ENCODE peak calls at places on chromosome 13, in eight cellular contexts. W, L, G, J, S, C, Q and U are unnamed samples.

GRCh38 chr13:34152996-34153395 is 335.0 kb downstream of the RFC3 start:
- DNase-seq in C (no peak), W (no peak), G (no peak), J (no peak), S (no peak), Q (no peak), L (no peak), U (no peak)

GRCh38 chr13:99384468-99384867 is 77.3 kb upstream of the GPR183 start:
- DNase-seq in Q (no peak), C (no peak), L (no peak), G (peak; percentile 69), W (no peak), J (no peak), S (no peak), U (no peak)

GRCh38 chr13:20991741-20992520 is 69.5 kb downstream of the LATS2 start:
- DNase-seq in Q (no peak), W (no peak), C (no peak), L (no peak), J (no peak), S (no peak), G (no peak), U (no peak)

GRCh38 chr13:73421310-73421912 is 362.6 kb downstream of the KLF5 start:
- DNase-seq in C (peak; percentile 93), Q (no peak), L (peak; percentile 50), W (no peak), S (no peak), G (no peak), J (no peak), U (no peak)

GRCh38 chr13:98664924-98665637 is 87.4 kb downstream of the SLC15A1 start:
- DNase-seq in W (no peak), S (no peak), Q (no peak), G (no peak), C (peak; percentile 5), L (no peak), J (no peak), U (no peak)

GRCh38 chr13:77386046-77386445 is 59.2 kb upstream of the MYCBP2 start:
- DNase-seq in Q (no peak), J (no peak), C (peak; percentile 65), G (no peak), L (peak; percentile 11), W (no peak), S (no peak), U (no peak)

GRCh38 chr13:23618341-23618740 is 48.1 kb downstream of the TNFRSF19 start:
- DNase-seq in J (no peak), L (peak; percentile 92), C (peak; percentile 99), S (no peak), Q (no peak), W (no peak), G (no peak), U (no peak)

GRCh38 chr13:41854758-41855157 is 106.2 kb downstream of the VWA8 start:
- DNase-seq in Q (no peak), W (no peak), G (no peak), J (no peak), L (peak; percentile 36), S (no peak), C (no peak), U (no peak)

GRCh38 chr13:32881792-32882175 is 134.4 kb upstream of the KL start:
- DNase-seq in C (no peak), L (no peak), S (no peak), G (no peak), J (no peak), Q (no peak), W (no peak), U (no peak)

GRCh38 chr13:24301434-24301833 is 7.9 kb upstream of the C1QTNF9 start:
- DNase-seq in Q (no peak), G (no peak), L (no peak), C (no peak), J (no peak), S (no peak), W (no peak), U (no peak)

GRCh38 chr13:102569488-102569887 is 27.3 kb upstream of the TPP2 start:
- DNase-seq in S (no peak), L (peak; percentile 63), W (no peak), G (no peak), Q (no peak), C (peak; percentile 59), J (no peak), U (no peak)

GRCh38 chr13:91144054-91144453 is 203.4 kb upstream of the MIR17HG start:
- DNase-seq in G (no peak), S (no peak), C (no peak), J (no peak), Q (no peak), W (no peak), L (no peak), U (no peak)

GRCh38 chr13:99523838-99524237 is 22.6 kb downstream of the TM9SF2 start:
- DNase-seq in S (no peak), J (no peak), C (no peak), G (no peak), Q (no peak), W (no peak), L (no peak), U (no peak)

GRCh38 chr13:33289966-33290365 is 4.4 kb upstream of the STARD13 start:
- DNase-seq in G (no peak), L (peak; percentile 57), S (no peak), W (no peak), J (no peak), Q (no peak), C (no peak), U (no peak)

GRCh38 chr13:107138987-107139386 is 571.0 kb upstream of the ARGLU1 start:
- DNase-seq in C (no peak), S (no peak), J (no peak), Q (no peak), W (no peak), G (no peak), L (no peak), U (no peak)

GRCh38 chr13:79359064-79359463 is 47.0 kb downstream of the RBM26 start:
- DNase-seq in C (no peak), L (no peak), W (no peak), S (no peak), J (no peak), G (no peak), Q (no peak), U (no peak)

GRCh38 chr13:44431150-44431549 is 57.5 kb downstream of the SERP2 start:
- DNase-seq in J (no peak), L (no peak), C (no peak), S (no peak), G (no peak), Q (no peak), W (no peak), U (no peak)

GRCh38 chr13:20351279-20352022 is 119.3 kb upstream of the GJB6 start:
- DNase-seq in W (no peak), Q (no peak), C (peak; percentile 59), L (peak; percentile 38), G (no peak), S (no peak), J (no peak), U (no peak)